ENCODE peak calls at places on chromosomes 13 and 19, in nine cellular contexts. X is adrenal gland; M is fibroblast of pulmonary artery; U is effector memory CD4-positive, alpha-beta T cell; F is NCI-H2081; I is cardiac muscle cell; Z is NK-92 treated with Interleukin-12 subunit alpha and Interleukin-12 subunit beta, amount 100 ng/mL, for 24 hours; G is HEK293T; T is epithelial cell of esophagus. B is an unnamed sample.

GRCh38 chr19:38081547-38082255 is 142.3 kb downstream of the DPF1 start:
- DNase-seq in X (no peak), M (no peak), U (no peak), F (no peak), I (no peak), Z (no peak), G (no peak), T (no peak), B (no peak)

GRCh38 chr19:33804021-33804799 is 7.5 kb downstream of the KCTD15 start:
- DNase-seq in X (peak; percentile 27), M (peak; percentile 86), U (no peak), F (no peak), I (peak; percentile 80), Z (no peak), G (no peak), T (peak; percentile 90), B (peak; percentile 50)

GRCh38 chr19:34662919-34663318 is 14.0 kb downstream of the SCGB2B2 start:
- DNase-seq in X (no peak), M (peak; percentile 6), U (no peak), F (peak; percentile 68), I (peak; percentile 17), Z (no peak), G (peak; percentile 35), T (peak; percentile 36), B (peak; percentile 57)

GRCh38 chr13:111476197-111476596 is 155.8 kb downstream of the TEX29 start:
- DNase-seq in X (no peak), M (no peak), U (no peak), F (no peak), I (no peak), Z (no peak), G (no peak), T (no peak), B (no peak)

GRCh38 chr19:2960120-2960519 is 15.3 kb upstream of the ZNF77 start:
- DNase-seq in X (no peak), M (no peak), U (no peak), F (no peak), I (no peak), Z (no peak), G (no peak), T (no peak), B (no peak)

GRCh38 chr19:54875506-54875905 is 1.5 kb downstream of the FCAR start:
- DNase-seq in X (no peak), M (no peak), U (no peak), F (no peak), I (no peak), Z (no peak), G (no peak), T (no peak), B (no peak)

GRCh38 chr19:3368441-3368795 is 2.0 kb downstream of the NFIC start:
- DNase-seq in X (no peak), M (no peak), U (no peak), F (no peak), I (no peak), Z (no peak), G (no peak), T (no peak), B (no peak)

GRCh38 chr19:21519488-21519887 is 14.1 kb downstream of the ZNF429 start:
- DNase-seq in X (no peak), M (peak; percentile 9), U (no peak), F (no peak), I (peak; percentile 1), Z (no peak), G (no peak), T (peak; percentile 9), B (no peak)

GRCh38 chr19:34253711-34254551 is 423 bp upstream of the GARRE1 start:
- DNase-seq in X (peak; percentile 89), M (no peak), U (peak; percentile 69), F (peak; percentile 28), I (no peak), Z (peak; percentile 72), G (no peak), T (peak; percentile 67), B (no peak)

GRCh38 chr13:43522788-43523187 is 264.0 kb downstream of the ENOX1 start:
- DNase-seq in X (no peak), M (peak; percentile 26), U (no peak), F (no peak), I (peak; percentile 54), Z (no peak), G (no peak), T (no peak), B (peak; percentile 41)

GRCh38 chr13:90717451-90717936 is 630.0 kb upstream of the MIR17HG start:
- DNase-seq in X (peak; percentile 19), M (peak; percentile 89), U (no peak), F (no peak), I (peak; percentile 93), Z (no peak), G (no peak), T (peak; percentile 82), B (peak; percentile 83)

GRCh38 chr13:110629735-110630134 is 14.4 kb downstream of the NAXD start:
- DNase-seq in X (no peak), M (no peak), U (peak; percentile 20), F (no peak), I (no peak), Z (no peak), G (no peak), T (no peak), B (no peak)

GRCh38 chr13:33644607-33645543 is 173.1 kb upstream of the RFC3 start:
- DNase-seq in X (no peak), M (peak; percentile 48), U (no peak), F (no peak), I (peak; percentile 75), Z (no peak), G (no peak), T (peak; percentile 27), B (no peak)

GRCh38 chr13:57740719-57741118 is 109.2 kb downstream of the PCDH17 start:
- DNase-seq in X (no peak), M (peak; percentile 2), U (no peak), F (no peak), I (no peak), Z (no peak), G (no peak), T (no peak), B (no peak)

GRCh38 chr19:43362179-43362578 is 8.7 kb downstream of the CD177 start:
- DNase-seq in X (no peak), M (peak; percentile 12), U (no peak), F (no peak), I (peak; percentile 45), Z (no peak), G (no peak), T (no peak), B (peak; percentile 67)

GRCh38 chr13:37134411-37135041 is 29.1 kb upstream of the CSNK1A1L start:
- DNase-seq in X (no peak), M (peak; percentile 96), U (no peak), F (no peak), I (peak; percentile 98), Z (no peak), G (peak; percentile 34), T (no peak), B (peak; percentile 79)

GRCh38 chr19:2433854-2434253 is 6.5 kb upstream of the TIMM13 start:
- DNase-seq in X (no peak), M (no peak), U (no peak), F (no peak), I (no peak), Z (no peak), G (no peak), T (no peak), B (no peak)

GRCh38 chr13:92719868-92720267 is 506.7 kb upstream of the GPC6 start:
- DNase-seq in X (no peak), M (no peak), U (no peak), F (peak; percentile 90), I (no peak), Z (no peak), G (peak; percentile 79), T (peak; percentile 1), B (no peak)

GRCh38 chr19:13978306-13978705 is 26.0 kb downstream of the DCAF15 start:
- DNase-seq in X (peak; percentile 78), M (peak; percentile 43), U (no peak), F (no peak), I (peak; percentile 77), Z (no peak), G (no peak), T (peak; percentile 54), B (no peak)

GRCh38 chr13:90168953-90169352 is 1178.5 kb upstream of the MIR17HG start:
- DNase-seq in X (no peak), M (no peak), U (no peak), F (no peak), I (no peak), Z (no peak), G (no peak), T (no peak), B (no peak)

GRCh38 chr19:5386841-5387240 is 46.2 kb upstream of the PTPRS start:
- DNase-seq in X (no peak), M (no peak), U (no peak), F (no peak), I (no peak), Z (no peak), G (no peak), T (no peak), B (no peak)

GRCh38 chr13:30398601-30399072 is 23.7 kb upstream of the UBE2L5 start:
- DNase-seq in X (peak; percentile 78), M (peak; percentile 21), U (no peak), F (no peak), I (peak; percentile 38), Z (no peak), G (no peak), T (no peak), B (peak; percentile 27)

GRCh38 chr13:95677564-95678386 is 836 bp downstream of the DNAJC3 start:
- DNase-seq in X (no peak), M (peak; percentile 25), U (no peak), F (no peak), I (peak; percentile 45), Z (no peak), G (peak; percentile 11), T (peak; percentile 32), B (peak; percentile 38)

GRCh38 chr13:107020393-107020792 is 452.5 kb upstream of the ARGLU1 start:
- DNase-seq in X (no peak), M (no peak), U (no peak), F (no peak), I (no peak), Z (no peak), G (no peak), T (no peak), B (peak; percentile 10)

B was measured in M059J.